ENCODE peak calls at places on chromosomes 11 and 22, in ten cellular contexts. One of them, this sample, is unnamed. For H3K4me1, the result is how much of the 10 kb centered on the place peaks cover.

GRCh38 chr22:27655582-27656185 is 145.9 kb downstream of the MN1 start:
- DNase-seq in neural progenitor cell: no peak
- DNase-seq in RWPE2: no peak
- DNase-seq in hepatocyte: no peak
- DNase-seq in mammary epithelial cell: no peak
- DNase-seq in colonic mucosa: no peak
- DNase-seq in GM23338: no peak
- DNase-seq in cardiac muscle cell: no peak
- DNase-seq in stomach: no peak
- DNase-seq in fibroblast of lung: no peak
- DNase-seq in this sample: no peak

GRCh38 chr11:94525933-94526332 is 13.7 kb downstream of the C11orf97 start:
- DNase-seq in neural progenitor cell: peak
- DNase-seq in RWPE2: no peak
- DNase-seq in hepatocyte: peak
- DNase-seq in mammary epithelial cell: peak
- DNase-seq in colonic mucosa: peak
- DNase-seq in GM23338: peak
- DNase-seq in cardiac muscle cell: peak
- DNase-seq in stomach: peak
- DNase-seq in fibroblast of lung: peak
- DNase-seq in this sample: peak

GRCh38 chr11:28505216-28505615 is 397.0 kb downstream of the METTL15 start:
- DNase-seq in neural progenitor cell: no peak
- DNase-seq in RWPE2: no peak
- DNase-seq in hepatocyte: no peak
- DNase-seq in mammary epithelial cell: no peak
- DNase-seq in colonic mucosa: no peak
- DNase-seq in GM23338: no peak
- DNase-seq in cardiac muscle cell: no peak
- DNase-seq in stomach: no peak
- DNase-seq in fibroblast of lung: no peak
- DNase-seq in this sample: no peak

GRCh38 chr11:82906236-82906635 is 4.7 kb downstream of the DDIAS start:
- DNase-seq in neural progenitor cell: peak
- DNase-seq in RWPE2: no peak
- DNase-seq in hepatocyte: peak
- DNase-seq in mammary epithelial cell: peak
- DNase-seq in colonic mucosa: no peak
- DNase-seq in GM23338: peak
- DNase-seq in cardiac muscle cell: peak
- DNase-seq in stomach: no peak
- DNase-seq in fibroblast of lung: peak
- DNase-seq in this sample: no peak

GRCh38 chr22:33328789-33329296 is 270.7 kb upstream of the SYN3 start:
- DNase-seq in neural progenitor cell: no peak
- DNase-seq in RWPE2: no peak
- DNase-seq in hepatocyte: peak
- DNase-seq in mammary epithelial cell: peak
- DNase-seq in colonic mucosa: peak
- DNase-seq in GM23338: peak
- DNase-seq in cardiac muscle cell: peak
- DNase-seq in stomach: no peak
- DNase-seq in fibroblast of lung: peak
- DNase-seq in this sample: no peak

GRCh38 chr11:77506857-77507256 is 33.0 kb upstream of the PAK1 start:
- DNase-seq in neural progenitor cell: no peak
- DNase-seq in RWPE2: peak
- DNase-seq in hepatocyte: peak
- DNase-seq in mammary epithelial cell: peak
- DNase-seq in colonic mucosa: peak
- DNase-seq in GM23338: no peak
- DNase-seq in cardiac muscle cell: no peak
- DNase-seq in stomach: no peak
- DNase-seq in fibroblast of lung: no peak
- DNase-seq in this sample: no peak

GRCh38 chr11:23097906-23098305 is 237.6 kb upstream of the CCDC179 start:
- DNase-seq in neural progenitor cell: no peak
- DNase-seq in RWPE2: no peak
- DNase-seq in hepatocyte: no peak
- DNase-seq in mammary epithelial cell: no peak
- DNase-seq in colonic mucosa: no peak
- DNase-seq in GM23338: no peak
- DNase-seq in cardiac muscle cell: no peak
- DNase-seq in stomach: no peak
- DNase-seq in fibroblast of lung: no peak
- DNase-seq in this sample: no peak

GRCh38 chr22:49812838-49813237 is 14.8 kb downstream of the BRD1 start:
- DNase-seq in neural progenitor cell: no peak
- DNase-seq in RWPE2: no peak
- DNase-seq in hepatocyte: no peak
- DNase-seq in mammary epithelial cell: no peak
- DNase-seq in colonic mucosa: no peak
- DNase-seq in GM23338: no peak
- DNase-seq in cardiac muscle cell: peak
- DNase-seq in stomach: peak
- DNase-seq in fibroblast of lung: no peak
- DNase-seq in this sample: no peak

GRCh38 chr22:48445113-48445827 is 1382.4 kb downstream of the BRD1 start:
- DNase-seq in neural progenitor cell: no peak
- DNase-seq in RWPE2: no peak
- DNase-seq in hepatocyte: no peak
- DNase-seq in mammary epithelial cell: no peak
- DNase-seq in colonic mucosa: no peak
- DNase-seq in GM23338: no peak
- DNase-seq in cardiac muscle cell: no peak
- DNase-seq in stomach: no peak
- DNase-seq in fibroblast of lung: no peak
- DNase-seq in this sample: no peak

GRCh38 chr22:47444746-47445065 is 682.3 kb downstream of the TBC1D22A start:
- DNase-seq in neural progenitor cell: no peak
- DNase-seq in RWPE2: no peak
- DNase-seq in hepatocyte: no peak
- DNase-seq in mammary epithelial cell: no peak
- DNase-seq in colonic mucosa: peak
- DNase-seq in GM23338: no peak
- DNase-seq in cardiac muscle cell: no peak
- DNase-seq in stomach: no peak
- DNase-seq in fibroblast of lung: no peak
- DNase-seq in this sample: no peak

GRCh38 chr11:119065369-119065768 is 2.2 kb upstream of the VPS11 start:
- DNase-seq in neural progenitor cell: peak
- DNase-seq in RWPE2: no peak
- DNase-seq in hepatocyte: no peak
- DNase-seq in mammary epithelial cell: no peak
- DNase-seq in colonic mucosa: no peak
- DNase-seq in GM23338: peak
- DNase-seq in cardiac muscle cell: peak
- DNase-seq in stomach: no peak
- DNase-seq in fibroblast of lung: peak
- DNase-seq in this sample: no peak

GRCh38 chr11:70176940-70177689 is 26.0 kb upstream of the FADD start:
- DNase-seq in neural progenitor cell: peak
- DNase-seq in RWPE2: no peak
- DNase-seq in hepatocyte: no peak
- DNase-seq in mammary epithelial cell: no peak
- DNase-seq in colonic mucosa: peak
- DNase-seq in GM23338: peak
- DNase-seq in cardiac muscle cell: no peak
- DNase-seq in stomach: peak
- DNase-seq in fibroblast of lung: no peak
- DNase-seq in this sample: no peak

GRCh38 chr11:66879583-66879982 is 22.7 kb downstream of the LRFN4 start:
- DNase-seq in neural progenitor cell: no peak
- DNase-seq in RWPE2: no peak
- DNase-seq in hepatocyte: no peak
- DNase-seq in mammary epithelial cell: no peak
- DNase-seq in colonic mucosa: no peak
- DNase-seq in GM23338: no peak
- DNase-seq in cardiac muscle cell: no peak
- DNase-seq in stomach: no peak
- DNase-seq in fibroblast of lung: no peak
- DNase-seq in this sample: no peak

GRCh38 chr11:66881927-66882452 is 25.1 kb downstream of the LRFN4 start:
- DNase-seq in neural progenitor cell: no peak
- DNase-seq in RWPE2: peak
- DNase-seq in hepatocyte: no peak
- DNase-seq in mammary epithelial cell: no peak
- DNase-seq in colonic mucosa: no peak
- DNase-seq in GM23338: no peak
- DNase-seq in cardiac muscle cell: no peak
- DNase-seq in stomach: no peak
- DNase-seq in fibroblast of lung: no peak
- DNase-seq in this sample: no peak

GRCh38 chr11:66882540-66882939 is 25.7 kb downstream of the LRFN4 start:
- DNase-seq in neural progenitor cell: no peak
- DNase-seq in RWPE2: peak
- DNase-seq in hepatocyte: no peak
- DNase-seq in mammary epithelial cell: no peak
- DNase-seq in colonic mucosa: no peak
- DNase-seq in GM23338: no peak
- DNase-seq in cardiac muscle cell: no peak
- DNase-seq in stomach: peak
- DNase-seq in fibroblast of lung: no peak
- DNase-seq in this sample: no peak

GRCh38 chr11:66880484-66881211 is 23.8 kb downstream of the LRFN4 start:
- DNase-seq in neural progenitor cell: no peak
- DNase-seq in RWPE2: peak
- DNase-seq in hepatocyte: no peak
- DNase-seq in mammary epithelial cell: peak
- DNase-seq in colonic mucosa: no peak
- DNase-seq in GM23338: peak
- DNase-seq in cardiac muscle cell: no peak
- DNase-seq in stomach: peak
- DNase-seq in fibroblast of lung: no peak
- DNase-seq in this sample: no peak

DNA sequence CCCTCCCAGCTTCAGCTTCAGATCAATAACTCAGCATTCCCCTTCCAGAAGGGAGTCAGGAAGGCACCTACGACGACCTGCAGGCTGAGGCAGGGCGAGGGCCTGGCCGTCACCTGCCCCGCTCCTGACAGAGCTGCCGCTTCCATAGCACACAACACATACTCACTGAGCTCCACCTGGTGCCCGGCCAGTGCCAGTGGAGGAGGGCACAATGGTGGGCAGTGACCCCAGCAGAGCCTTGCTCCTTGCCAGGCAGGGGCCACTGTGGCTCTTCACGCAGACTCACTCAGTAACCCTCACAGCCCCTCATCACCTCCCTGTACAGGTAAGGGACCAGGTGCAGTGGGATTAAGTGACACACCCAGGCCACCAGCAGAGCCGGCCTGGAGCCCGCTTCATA is 24.6 kb downstream of the LRFN4 start:
- DNase-seq in neural progenitor cell: no peak
- DNase-seq in RWPE2: peak
- DNase-seq in hepatocyte: no peak
- DNase-seq in mammary epithelial cell: no peak
- DNase-seq in colonic mucosa: no peak
- DNase-seq in GM23338: no peak
- DNase-seq in cardiac muscle cell: no peak
- DNase-seq in stomach: no peak
- DNase-seq in fibroblast of lung: no peak
- DNase-seq in this sample: no peak
- H3K4me1 ChIP-seq in neural progenitor cell: under half
- H3K4me1 ChIP-seq in RWPE2: under half
- H3K4me1 ChIP-seq in hepatocyte: under half
- H3K4me1 ChIP-seq in mammary epithelial cell: under half
- H3K4me1 ChIP-seq in colonic mucosa: under half
- H3K4me1 ChIP-seq in GM23338: under half
- H3K4me1 ChIP-seq in cardiac muscle cell: under half
- H3K4me1 ChIP-seq in stomach: half or more
- H3K4me1 ChIP-seq in fibroblast of lung: under half
- H3K4me1 ChIP-seq in this sample: under half

GRCh38 chr11:57310630-57311086 is 14.1 kb downstream of the TNKS1BP1 start:
- DNase-seq in neural progenitor cell: no peak
- DNase-seq in RWPE2: no peak
- DNase-seq in hepatocyte: peak
- DNase-seq in mammary epithelial cell: no peak
- DNase-seq in colonic mucosa: no peak
- DNase-seq in GM23338: no peak
- DNase-seq in cardiac muscle cell: peak
- DNase-seq in stomach: no peak
- DNase-seq in fibroblast of lung: peak
- DNase-seq in this sample: no peak
- H3K4me3 ChIP-seq in neural progenitor cell: peak
- H3K4me3 ChIP-seq in RWPE2: peak
- H3K4me3 ChIP-seq in hepatocyte: peak
- H3K4me3 ChIP-seq in mammary epithelial cell: peak
- H3K4me3 ChIP-seq in colonic mucosa: peak
- H3K4me3 ChIP-seq in GM23338: peak
- H3K4me3 ChIP-seq in cardiac muscle cell: peak
- H3K4me3 ChIP-seq in stomach: peak
- H3K4me3 ChIP-seq in fibroblast of lung: peak
- H3K4me3 ChIP-seq in this sample: peak

DNA sequence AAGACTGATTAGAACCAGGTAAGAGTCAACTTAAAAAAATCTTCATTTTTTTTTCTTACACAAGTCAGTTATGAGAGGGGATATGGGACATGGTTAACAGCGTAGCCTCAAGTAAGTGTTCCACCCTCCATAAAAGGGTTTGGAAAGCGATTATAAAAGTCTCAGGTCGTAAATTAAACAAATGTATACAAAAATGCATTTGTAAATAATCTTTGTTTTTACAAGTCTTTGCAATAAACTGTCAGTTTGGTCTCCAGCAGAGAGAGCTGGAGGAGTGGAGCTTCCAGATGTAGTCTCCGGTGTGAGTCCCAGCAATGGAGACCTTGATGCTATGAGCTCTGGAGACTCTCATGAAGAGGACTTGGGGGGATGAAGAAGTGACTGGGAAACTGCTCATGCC is 99.8 kb upstream of the TP53AIP1 start:
- DNase-seq in neural progenitor cell: no peak
- DNase-seq in RWPE2: no peak
- DNase-seq in hepatocyte: no peak
- DNase-seq in mammary epithelial cell: no peak
- DNase-seq in colonic mucosa: no peak
- DNase-seq in GM23338: no peak
- DNase-seq in cardiac muscle cell: no peak
- DNase-seq in stomach: no peak
- DNase-seq in fibroblast of lung: no peak
- DNase-seq in this sample: no peak
- TF ChIP-seq CTCF in neural progenitor cell: no peak
- TF ChIP-seq CTCF in RWPE2: no peak
- TF ChIP-seq CTCF in hepatocyte: no peak
- TF ChIP-seq CTCF in mammary epithelial cell: no peak
- TF ChIP-seq CTCF in colonic mucosa: no peak
- TF ChIP-seq CTCF in GM23338: no peak
- TF ChIP-seq CTCF in cardiac muscle cell: no peak
- TF ChIP-seq CTCF in stomach: no peak
- TF ChIP-seq CTCF in fibroblast of lung: no peak
- TF ChIP-seq CTCF in this sample: no peak

DNA sequence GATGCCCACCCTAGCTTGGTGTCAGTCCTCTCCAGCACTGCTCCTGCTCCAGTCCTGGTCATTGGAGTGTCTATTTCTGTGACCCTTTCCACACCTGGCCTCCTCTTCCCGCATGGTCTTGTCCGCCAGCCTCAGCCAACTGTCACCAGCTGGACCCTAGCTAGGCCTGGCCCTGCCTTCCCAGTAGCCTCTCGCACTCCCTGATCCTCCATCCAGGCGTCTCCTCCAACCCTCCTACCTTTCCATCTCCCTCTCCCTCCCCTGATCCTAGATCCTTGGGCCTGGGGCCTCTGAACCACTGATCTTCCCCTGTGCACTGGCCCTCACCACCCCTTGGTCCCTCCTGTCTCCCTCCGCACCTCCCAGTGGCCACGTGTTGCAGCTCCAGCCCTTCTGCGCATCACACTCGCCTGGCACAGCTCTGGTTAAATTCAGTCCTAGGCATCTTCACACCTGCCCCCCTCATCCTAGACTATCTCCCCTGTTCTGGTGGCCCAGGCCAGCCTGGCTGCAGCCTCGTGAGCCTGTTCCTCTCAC is 9.9 kb downstream of the SYNGR1 start:
- DNase-seq in neural progenitor cell: no peak
- DNase-seq in RWPE2: no peak
- DNase-seq in hepatocyte: no peak
- DNase-seq in mammary epithelial cell: no peak
- DNase-seq in colonic mucosa: no peak
- DNase-seq in GM23338: no peak
- DNase-seq in cardiac muscle cell: no peak
- DNase-seq in stomach: no peak
- DNase-seq in fibroblast of lung: no peak
- DNase-seq in this sample: no peak
- H3K4me1 ChIP-seq in neural progenitor cell: under half
- H3K4me1 ChIP-seq in RWPE2: under half
- H3K4me1 ChIP-seq in hepatocyte: under half
- H3K4me1 ChIP-seq in mammary epithelial cell: under half
- H3K4me1 ChIP-seq in colonic mucosa: under half
- H3K4me1 ChIP-seq in GM23338: under half
- H3K4me1 ChIP-seq in cardiac muscle cell: under half
- H3K4me1 ChIP-seq in stomach: under half
- H3K4me1 ChIP-seq in fibroblast of lung: under half
- H3K4me1 ChIP-seq in this sample: under half

This sample was measured in upper lobe of right lung.